ENCODE peak calls at places on chromosomes 4 and X, in five cellular contexts. Z is psoas muscle, N is GM12865, K is AG04449, M is ascending aorta. G is an unnamed sample.

GRCh38 chr4:169604131-169604900 is 8.1 kb downstream of the NEK1 start:
- DNase-seq in K (no peak), M (no peak), Z (no peak), N (peak; percentile 34), G (no peak)

GRCh38 chrX:123876844-123877243 is 17.0 kb downstream of the XIAP start:
- DNase-seq in M (no peak), N (no peak), K (no peak), Z (no peak), G (no peak)

GRCh38 chrX:69951756-69952155 is 98.0 kb downstream of the AWAT2 start:
- DNase-seq in M (no peak), N (no peak), Z (no peak), K (no peak), G (no peak)

GRCh38 chr4:185811509-185812364 is at the start of gene SORBS2:
- DNase-seq in M (no peak), K (no peak), Z (no peak), N (peak; percentile 82), G (no peak)

GRCh38 chr4:89064848-89065247 is 7.9 kb upstream of the FAM13A start:
- DNase-seq in K (no peak), N (no peak), M (no peak), Z (no peak), G (no peak)

GRCh38 chrX:118682258-118683014 is 45.0 kb upstream of the IL13RA1 start:
- DNase-seq in K (no peak), Z (no peak), N (no peak), M (no peak), G (no peak)

GRCh38 chr4:162645381-162645780 is 481.6 kb upstream of the FSTL5 start:
- DNase-seq in N (no peak), K (no peak), Z (no peak), M (no peak), G (no peak)

GRCh38 chrX:20594985-20595384 is 328.3 kb upstream of the RPS6KA3 start:
- DNase-seq in M (no peak), N (no peak), Z (no peak), K (no peak), G (no peak)

GRCh38 chrX:133677123-133678063 is 262.1 kb upstream of the GPC4 start:
- DNase-seq in K (no peak), M (no peak), N (no peak), Z (no peak), G (no peak)

GRCh38 chr4:157217708-157218107 is 2.8 kb upstream of the GRIA2 start:
- DNase-seq in M (no peak), Z (no peak), N (peak; percentile 7), K (no peak), G (no peak)

GRCh38 chr4:56434599-56435000 is 815 bp downstream of the PPAT start:
- DNase-seq in N (no peak), Z (no peak), K (no peak), M (no peak), G (no peak)

GRCh38 chr4:183350317-183351071 is 28.3 kb upstream of the CLDN24 start:
- DNase-seq in N (no peak), M (no peak), K (no peak), Z (no peak), G (no peak)

DNA sequence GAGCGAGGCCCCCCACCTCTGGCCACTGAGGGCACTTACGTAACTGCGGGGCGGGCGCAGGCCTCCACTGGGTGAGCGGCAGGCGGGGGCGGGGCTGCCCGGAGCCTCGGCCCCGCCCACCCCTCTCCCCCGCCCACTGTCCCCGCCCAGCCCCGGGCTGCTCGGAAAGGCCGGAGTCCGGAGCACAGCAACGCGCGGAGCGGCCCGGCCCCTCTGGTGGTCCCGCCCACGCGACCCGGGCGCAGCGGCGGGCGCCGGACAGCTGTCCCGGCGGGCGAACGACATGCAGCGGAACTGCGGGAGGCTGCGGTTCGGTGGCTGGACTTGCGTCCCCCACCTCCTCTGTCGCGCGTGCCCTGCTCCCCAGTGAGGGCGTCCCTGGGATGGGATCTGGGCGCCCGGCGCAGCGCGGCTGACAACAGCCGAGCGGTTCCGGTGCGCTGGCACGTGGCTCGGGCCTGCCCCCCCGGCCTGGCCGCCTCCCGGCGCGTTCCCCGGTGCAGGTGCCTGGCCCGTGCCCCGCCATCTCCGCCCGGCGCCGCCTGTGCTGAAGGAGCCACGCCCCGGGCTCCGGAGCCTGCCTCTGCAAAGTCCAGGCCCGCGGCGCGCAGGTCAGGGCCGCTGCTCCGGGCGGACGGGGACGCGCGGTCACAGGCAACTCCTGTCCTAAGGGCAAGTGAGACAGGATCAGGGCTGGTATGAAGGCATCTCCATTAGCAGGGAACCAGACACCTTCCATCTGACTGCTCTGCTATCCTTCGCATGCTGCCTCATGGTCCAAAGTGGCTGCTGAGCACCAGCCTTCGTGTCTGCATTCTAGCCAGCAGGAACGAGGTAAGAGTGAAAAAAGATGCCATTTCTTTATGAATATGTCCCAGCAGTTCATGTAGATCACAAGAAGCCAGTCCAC is 21.8 kb upstream of the JAKMIP1 start:
- DNase-seq in K (no peak), Z (no peak), M (no peak), N (no peak), G (no peak)
- H3K4me3 ChIP-seq in K (no peak overlapping the region), Z (peak overlapping the region; percentile 41), M (peak overlapping the region; percentile 23), N (no peak overlapping the region), G (peak overlapping the region; percentile 54)

GRCh38 chr4:37454263-37454800 is 209.8 kb downstream of the NWD2 start:
- DNase-seq in K (no peak), M (no peak), N (no peak), Z (no peak), G (no peak)
- H3K4me3 ChIP-seq in K (no peak overlapping the region), M (peak overlapping the region; percentile 61), N (no peak overlapping the region), Z (peak overlapping the region; percentile 67), G (peak overlapping the region; percentile 53)

GRCh38 chrX:4851534-4851933 is 1138.1 kb upstream of the PRKX start:
- DNase-seq in N (no peak), Z (no peak), M (no peak), K (no peak), G (no peak)
- H3K4me3 ChIP-seq in N (no peak overlapping the region), Z (no peak overlapping the region), M (no peak overlapping the region), K (no peak overlapping the region), G (no peak overlapping the region)

DNA sequence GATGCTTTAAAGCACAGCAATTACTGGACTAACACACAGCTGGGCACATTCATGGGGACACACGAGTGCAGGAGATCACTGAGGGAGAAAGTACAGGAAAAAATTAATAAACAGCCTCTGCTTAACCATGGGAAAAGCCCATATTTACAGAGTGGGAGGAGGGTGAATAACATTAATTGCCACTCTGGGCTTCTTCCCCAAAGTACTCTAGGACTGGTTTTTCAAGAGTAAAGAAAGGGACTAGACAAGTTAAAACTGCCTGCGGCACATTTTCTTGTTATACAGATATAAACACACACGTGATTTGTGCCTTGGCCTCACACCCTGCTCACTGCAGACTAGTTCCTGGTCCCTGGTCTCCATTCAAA is 179.7 kb upstream of the TET2 start:
- DNase-seq in M (no peak), K (no peak), N (peak; percentile 60), Z (no peak), G (no peak)
- H3K4me3 ChIP-seq in M (no peak overlapping the region), K (no peak overlapping the region), N (peak overlapping the region; percentile 7), Z (no peak overlapping the region), G (no peak overlapping the region)

GRCh38 chr4:116501954-116502353 is 583.4 kb downstream of the TRAM1L1 start:
- DNase-seq in M (no peak), Z (no peak), N (no peak), K (no peak), G (no peak)

GRCh38 chr4:116500225-116500624 is 585.2 kb downstream of the TRAM1L1 start:
- DNase-seq in Z (no peak), K (no peak), M (no peak), N (no peak), G (no peak)
- H3K4me3 ChIP-seq in Z (no peak overlapping the region), K (no peak overlapping the region), M (no peak overlapping the region), N (no peak overlapping the region), G (no peak overlapping the region)

DNA sequence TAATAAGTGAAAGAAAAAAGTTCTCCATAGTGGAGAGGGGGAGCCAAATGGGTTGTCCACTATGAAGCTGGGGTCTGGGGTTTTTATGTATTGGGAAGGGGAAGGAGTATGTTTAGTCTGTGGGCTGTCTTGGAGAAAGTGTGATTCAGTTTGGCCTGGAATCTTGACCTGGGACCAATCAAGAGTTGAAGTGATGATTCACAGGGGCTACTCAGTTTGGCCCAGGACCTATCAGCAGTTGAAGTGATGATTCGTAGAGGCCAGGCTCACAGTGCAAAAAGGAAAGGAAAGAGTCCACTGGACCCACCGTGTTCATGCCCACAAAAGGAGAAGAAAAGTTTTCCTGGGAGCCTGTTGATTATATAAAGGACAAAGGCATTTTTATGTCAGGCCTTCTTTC is 47.3 kb upstream of the RAB9B start:
- DNase-seq in K (no peak), N (no peak), M (no peak), Z (no peak), G (no peak)
- H3K4me3 ChIP-seq in K (no peak overlapping the region), N (no peak overlapping the region), M (no peak overlapping the region), Z (no peak overlapping the region), G (no peak overlapping the region)

GRCh38 chr4:1794809-1795303 is 1.8 kb downstream of the FGFR3 start:
- DNase-seq in N (no peak), M (no peak), Z (no peak), K (no peak), G (no peak)
- H3K4me3 ChIP-seq in N (no peak overlapping the region), M (peak overlapping the region; percentile 70), Z (peak overlapping the region; percentile 60), K (no peak overlapping the region), G (peak overlapping the region; percentile 67)